ENCODE peak calls at places on chromosome 2, in six cellular contexts. D is HepG2, L is vagina, K is K562, U is GM12878, W is spleen. V is an unnamed sample.

GRCh38 chr2:235614900-235615712 is 121.3 kb downstream of the AGAP1 start:
- DNase-seq in D (peak), L (no peak), K (no peak), U (no peak), W (no peak), V (no peak)

GRCh38 chr2:235534608-235535422 is 41.0 kb downstream of the AGAP1 start:
- DNase-seq in D (no peak), L (no peak), K (no peak), U (no peak), W (peak), V (no peak)

GRCh38 chr2:42905341-42906114 is 113.1 kb upstream of the HAAO start:
- DNase-seq in D (peak), L (no peak), K (no peak), U (no peak), W (no peak), V (no peak)

GRCh38 chr2:192500550-192501200 is 305.9 kb upstream of the TMEFF2 start:
- DNase-seq in D (no peak), L (no peak), K (no peak), U (peak), W (no peak), V (no peak)

GRCh38 chr2:66698879-66699278 is 264.0 kb downstream of the MEIS1 start:
- DNase-seq in D (no peak), L (no peak), K (no peak), U (no peak), W (no peak), V (no peak)

GRCh38 chr2:66495788-66496640 is 61.1 kb downstream of the MEIS1 start:
- DNase-seq in D (peak), L (no peak), K (peak), U (no peak), W (no peak), V (no peak)

GRCh38 chr2:235847576-235847975 is 320.6 kb downstream of the GBX2 start:
- DNase-seq in D (no peak), L (no peak), K (no peak), U (no peak), W (peak), V (no peak)

GRCh38 chr2:210562136-210563080 is 6.0 kb downstream of the CPS1 start:
- DNase-seq in D (no peak), L (no peak), K (no peak), U (no peak), W (no peak), V (no peak)

GRCh38 chr2:11329759-11330158 is 14.7 kb downstream of the ROCK2 start:
- DNase-seq in D (no peak), L (no peak), K (no peak), U (no peak), W (no peak), V (no peak)

GRCh38 chr2:133326651-133327397 is 241.4 kb downstream of the NCKAP5 start:
- DNase-seq in D (no peak), L (no peak), K (no peak), U (no peak), W (no peak), V (no peak)

GRCh38 chr2:201880620-201881381 is 74.5 kb downstream of the CDK15 start:
- DNase-seq in D (no peak), L (no peak), K (peak), U (no peak), W (no peak), V (no peak)

GRCh38 chr2:239274391-239275001 is 126.3 kb downstream of the HDAC4 start:
- DNase-seq in D (no peak), L (no peak), K (peak), U (no peak), W (peak), V (no peak)

GRCh38 chr2:239276813-239277193 is 124.0 kb downstream of the HDAC4 start:
- DNase-seq in D (no peak), L (no peak), K (no peak), U (no peak), W (peak), V (no peak)

GRCh38 chr2:239275871-239276812 is 124.7 kb downstream of the HDAC4 start:
- DNase-seq in D (no peak), L (no peak), K (peak), U (no peak), W (peak), V (no peak)

GRCh38 chr2:239273280-239274234 is 127.3 kb downstream of the HDAC4 start:
- DNase-seq in D (no peak), L (no peak), K (no peak), U (no peak), W (peak), V (no peak)

DNA sequence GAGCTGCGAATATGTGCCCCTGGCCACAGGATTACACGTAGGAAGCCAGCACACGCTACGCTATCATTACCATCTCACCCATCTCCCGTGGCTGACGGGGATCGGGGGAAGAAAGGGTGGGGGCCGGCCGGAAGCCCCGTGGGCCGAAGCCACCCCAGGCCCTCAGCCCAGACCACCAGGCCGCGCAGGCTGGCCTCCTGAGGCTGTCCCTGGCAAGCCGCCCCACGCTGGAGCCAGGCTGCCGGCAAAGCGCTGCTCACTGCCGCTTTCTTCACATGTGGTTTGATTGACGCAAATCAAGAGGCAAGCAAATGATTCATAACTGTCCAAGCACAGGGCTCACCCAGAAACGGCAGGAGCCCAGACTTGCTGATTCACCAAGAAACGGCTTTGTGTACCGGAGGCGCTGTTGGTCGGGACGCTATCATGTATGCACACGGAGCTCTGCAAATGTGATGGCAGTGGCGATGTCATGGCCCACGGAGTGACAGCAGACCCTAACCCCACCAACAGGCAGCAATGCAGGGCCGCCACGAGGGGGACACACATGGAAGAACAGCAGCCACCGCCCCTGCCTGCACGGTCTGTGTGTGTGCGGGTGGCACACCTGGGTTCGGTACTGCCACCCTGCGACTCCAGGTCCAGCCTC is 125.7 kb downstream of the HDAC4 start:
- DNase-seq in D (no peak), L (no peak), K (peak), U (no peak), W (peak), V (no peak)
- TF ChIP-seq POLR2AphosphoS5 in D (no peak), L (peak), K (peak), U (no peak), W (peak), V (no peak)

DNA sequence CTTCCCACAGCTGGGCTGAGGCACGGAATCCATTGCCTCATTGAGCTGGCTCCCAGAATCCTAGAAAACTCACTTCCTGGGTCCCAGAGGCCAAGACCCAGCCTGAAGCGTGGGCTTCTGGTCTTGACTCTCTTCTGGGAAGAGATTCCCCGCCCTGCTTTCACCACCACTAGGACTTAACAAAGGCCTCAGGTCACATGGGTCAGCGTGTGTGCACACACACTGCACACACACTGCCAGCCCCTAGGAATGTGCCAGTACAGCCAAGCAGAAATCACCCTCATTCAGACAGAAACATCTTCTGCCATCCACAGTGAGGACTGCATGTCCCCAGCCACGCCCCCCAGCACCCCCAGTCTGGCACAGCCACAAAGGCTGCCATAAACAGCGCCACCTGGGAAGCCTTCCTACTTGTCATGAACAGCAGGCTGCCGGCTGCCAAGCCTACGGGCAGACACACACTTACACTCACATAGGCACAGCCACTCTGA is 165.7 kb downstream of the TNS1 start:
- DNase-seq in D (peak), L (no peak), K (peak), U (no peak), W (no peak), V (no peak)
- H3K27ac ChIP-seq in D (no peak), L (peak), K (no peak), U (no peak), W (peak), V (peak)

GRCh38 chr2:225010804-225011203 is 31.5 kb downstream of the DOCK10 start:
- DNase-seq in D (no peak), L (no peak), K (no peak), U (no peak), W (no peak), V (no peak)
- TF ChIP-seq POLR2AphosphoS5 in D (no peak), L (no peak), K (no peak), U (no peak), W (no peak), V (no peak)

GRCh38 chr2:112096098-112096497 is 41.0 kb downstream of the TMEM87B start:
- DNase-seq in D (no peak), L (no peak), K (no peak), U (no peak), W (no peak), V (no peak)
- H3K27ac ChIP-seq in D (no peak), L (no peak), K (no peak), U (no peak), W (no peak), V (no peak)

DNA sequence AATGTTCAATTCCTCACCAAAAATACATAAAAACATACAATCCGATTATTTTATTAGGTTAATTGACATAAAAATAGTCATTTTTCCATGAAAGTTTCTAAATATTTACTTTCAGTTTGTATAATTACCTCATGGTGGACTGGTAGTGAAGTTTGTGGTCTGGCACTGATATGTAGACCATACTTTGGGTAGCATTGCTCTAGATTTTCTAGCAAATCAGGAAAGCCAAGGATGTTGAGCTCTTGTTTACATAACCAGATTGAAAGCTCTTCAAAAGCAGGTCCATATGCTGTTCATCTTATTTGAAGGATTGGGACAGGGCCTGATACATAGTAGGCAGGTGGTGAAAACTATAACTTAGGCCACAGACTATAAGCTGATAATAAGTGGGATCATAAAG is 61.8 kb downstream of the COMMD1 start:
- DNase-seq in D (no peak), L (no peak), K (no peak), U (no peak), W (no peak), V (no peak)
- TF ChIP-seq POLR2AphosphoS5 in D (no peak), L (no peak), K (no peak), U (no peak), W (no peak), V (no peak)

DNA sequence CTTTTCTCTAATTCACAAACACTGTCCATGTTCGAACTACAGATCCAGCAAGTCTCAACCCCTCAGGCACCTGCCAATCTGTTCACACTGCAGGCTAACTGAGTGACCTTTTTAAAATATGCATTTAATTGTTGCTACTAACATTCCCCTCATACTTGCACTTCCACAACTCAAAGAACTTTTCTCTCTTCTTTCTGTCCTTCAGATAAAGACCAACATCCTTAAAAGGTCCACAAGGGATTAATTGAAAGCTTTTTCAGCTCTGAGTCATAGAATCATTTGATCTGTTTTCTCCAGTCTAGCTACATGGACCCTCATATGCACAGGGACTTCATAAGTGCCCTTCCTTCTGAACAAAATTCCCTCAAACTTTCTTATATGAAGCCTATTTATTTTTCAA is 1321.2 kb downstream of the DPP10 start:
- DNase-seq in D (no peak), L (no peak), K (no peak), U (no peak), W (no peak), V (no peak)
- H3K27ac ChIP-seq in D (no peak), L (no peak), K (no peak), U (no peak), W (no peak), V (no peak)

DNA sequence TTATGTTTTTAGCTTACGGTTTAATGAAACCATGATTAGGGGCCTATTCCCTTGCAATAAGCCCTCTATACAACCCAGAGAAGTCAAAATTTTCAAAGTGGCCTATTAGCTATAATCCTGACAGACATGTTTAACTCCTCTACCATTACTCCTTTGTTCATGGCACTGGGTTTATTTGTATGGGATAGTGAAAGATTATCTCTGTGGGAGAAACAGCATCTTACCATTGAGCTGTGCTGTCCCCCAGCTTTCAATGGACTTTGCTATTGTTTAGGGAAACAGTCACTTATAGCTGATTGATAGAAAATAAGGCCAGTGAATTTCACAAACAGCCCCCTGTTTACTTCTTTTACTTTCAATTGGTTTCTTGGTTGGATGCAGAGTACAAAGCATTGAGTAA is 675.2 kb upstream of the GCFC2 start:
- DNase-seq in D (no peak), L (no peak), K (no peak), U (no peak), W (no peak), V (no peak)
- TF ChIP-seq POLR2AphosphoS5 in D (no peak), L (no peak), K (no peak), U (no peak), W (no peak), V (no peak)

GRCh38 chr2:173354601-173355131 is at the start of gene CDCA7:
- DNase-seq in D (peak), L (no peak), K (peak), U (no peak), W (peak), V (peak)
- H3K27ac ChIP-seq in D (peak), L (peak), K (peak), U (peak), W (no peak), V (peak)

DNA sequence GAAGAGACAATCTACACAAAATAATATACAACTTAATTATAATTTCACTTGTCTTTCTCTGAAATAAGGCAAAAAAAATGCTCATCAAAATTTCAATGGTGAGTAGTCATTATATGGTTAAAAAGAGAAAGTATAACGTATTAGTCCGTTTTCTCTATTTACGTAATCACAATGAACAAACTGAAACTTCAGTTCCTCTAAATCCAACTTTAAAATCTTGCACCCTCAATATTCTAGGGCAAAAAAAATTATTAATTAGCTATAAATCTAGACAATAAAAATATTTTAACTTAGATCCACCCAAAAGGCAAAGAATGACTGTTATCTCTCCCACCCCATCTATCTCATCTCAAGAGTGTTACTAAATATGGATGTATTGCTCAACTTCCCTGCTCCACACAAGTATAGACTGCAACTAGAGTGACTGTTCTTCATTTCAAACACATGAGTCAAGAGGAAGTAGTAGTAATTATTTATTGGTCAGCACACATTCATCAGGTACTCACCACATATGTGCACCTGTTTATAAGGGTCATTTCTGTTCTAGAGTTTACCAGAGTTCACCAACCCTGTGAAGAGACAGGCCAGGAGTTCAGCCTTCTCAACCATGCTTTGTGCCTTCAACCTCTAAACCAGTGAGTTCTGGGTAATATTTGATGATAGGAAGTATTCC is 36.4 kb downstream of the STK39 start:
- DNase-seq in D (peak), L (no peak), K (no peak), U (no peak), W (no peak), V (peak)
- TF ChIP-seq POLR2AphosphoS5 in D (no peak), L (peak), K (no peak), U (no peak), W (no peak), V (peak)